ENCODE peak calls at places on chromosome 5, in six cellular contexts. X, N, K, E, S and C are unnamed samples. For H3K4me1, the result is how much of the 10 kb centered on the place peaks cover.

GRCh38 chr5:44365351-44365750 is 23.9 kb downstream of the FGF10 start:
- DNase-seq in S (no peak), N (no peak), E (no peak), K (no peak), X (no peak), C (no peak)

GRCh38 chr5:136033848-136034247 is 5.1 kb downstream of the TGFBI start:
- DNase-seq in N (no peak), K (no peak), E (no peak), S (no peak), X (no peak), C (peak)

GRCh38 chr5:170791325-170791954 is 7.9 kb downstream of the GABRP start:
- DNase-seq in X (peak), E (no peak), S (peak), N (peak), K (no peak), C (no peak)

GRCh38 chr5:154358410-154359221 is 87.2 kb upstream of the SAP30L start:
- DNase-seq in N (no peak), K (peak), E (no peak), X (no peak), S (no peak), C (no peak)

GRCh38 chr5:157574456-157575095 is 999 bp downstream of the ADAM19 start:
- DNase-seq in N (no peak), X (no peak), S (peak), E (no peak), K (peak), C (peak)

GRCh38 chr5:55278778-55279177 is 28.7 kb downstream of the DHX29 start:
- DNase-seq in S (no peak), E (no peak), K (no peak), N (no peak), X (no peak), C (no peak)

GRCh38 chr5:31066655-31067328 is 126.7 kb upstream of the CDH6 start:
- DNase-seq in E (no peak), K (no peak), X (no peak), S (no peak), N (no peak), C (no peak)

GRCh38 chr5:116778611-116779010 is 204.0 kb upstream of the SEMA6A start:
- DNase-seq in E (no peak), X (no peak), S (no peak), K (no peak), N (no peak), C (no peak)

GRCh38 chr5:67644221-67644920 is 447.8 kb upstream of the CD180 start:
- DNase-seq in E (no peak), S (no peak), N (no peak), K (no peak), X (no peak), C (no peak)

GRCh38 chr5:10827571-10827970 is 66.5 kb upstream of the DAP start:
- DNase-seq in K (no peak), E (no peak), N (no peak), S (no peak), X (no peak), C (no peak)

GRCh38 chr5:167414611-167415010 is 876.8 kb upstream of the WWC1 start:
- DNase-seq in N (no peak), E (no peak), K (no peak), S (no peak), X (no peak), C (no peak)

GRCh38 chr5:75028090-75028489 is 24.3 kb downstream of the GCNT4 start:
- DNase-seq in X (no peak), S (no peak), K (no peak), N (no peak), E (no peak), C (no peak)

GRCh38 chr5:172410160-172410559 is 44.2 kb downstream of the SH3PXD2B start:
- DNase-seq in E (no peak), N (no peak), K (no peak), X (no peak), S (no peak), C (no peak)

GRCh38 chr5:172413601-172414000 is 40.7 kb downstream of the SH3PXD2B start:
- DNase-seq in E (no peak), N (no peak), S (no peak), K (no peak), X (no peak), C (no peak)

GRCh38 chr5:172412724-172413260 is 41.5 kb downstream of the SH3PXD2B start:
- DNase-seq in E (peak), S (peak), X (no peak), N (peak), K (peak), C (peak)

GRCh38 chr5:172411423-172412111 is 42.8 kb downstream of the SH3PXD2B start:
- DNase-seq in K (no peak), S (peak), E (no peak), X (no peak), N (peak), C (no peak)

DNA sequence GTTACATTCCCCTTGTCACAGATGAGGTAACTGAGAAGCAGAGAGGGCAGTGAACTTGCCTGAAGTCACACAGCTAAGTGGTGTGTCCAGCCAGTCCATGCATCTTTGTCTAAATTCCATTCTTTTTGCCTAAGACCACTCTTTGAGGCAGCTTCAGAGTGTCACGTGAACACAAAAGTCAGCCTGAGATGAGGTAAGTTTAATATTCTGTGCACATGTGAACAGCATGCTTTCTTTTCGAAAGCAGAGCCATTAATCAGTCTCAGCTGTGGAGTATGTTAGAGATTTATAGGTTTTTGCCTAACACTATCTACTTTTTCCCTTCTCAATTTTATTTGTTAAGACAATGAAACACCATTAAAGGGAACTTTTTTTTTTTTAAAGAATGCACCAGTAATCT is 43.5 kb downstream of the SH3PXD2B start:
- DNase-seq in E (no peak), N (no peak), S (no peak), K (no peak), X (no peak), C (no peak)
- H3K4me1 ChIP-seq in E (under half), N (under half), S (under half), K (under half), X (under half), C (half or more)

GRCh38 chr5:58893551-58893950 is 310.7 kb downstream of the RAB3C start:
- DNase-seq in E (no peak), X (no peak), K (no peak), N (no peak), S (no peak), C (no peak)
- TF ChIP-seq POLR2A in E (no peak), X (no peak), K (no peak), N (no peak), S (no peak), C (no peak)

GRCh38 chr5:158845941-158846340 is 253.8 kb downstream of the EBF1 start:
- DNase-seq in K (no peak), S (no peak), N (no peak), E (no peak), X (no peak), C (no peak)
- H3K4me3 ChIP-seq in K (no peak), S (no peak), N (no peak), E (no peak), X (no peak), C (no peak)

DNA sequence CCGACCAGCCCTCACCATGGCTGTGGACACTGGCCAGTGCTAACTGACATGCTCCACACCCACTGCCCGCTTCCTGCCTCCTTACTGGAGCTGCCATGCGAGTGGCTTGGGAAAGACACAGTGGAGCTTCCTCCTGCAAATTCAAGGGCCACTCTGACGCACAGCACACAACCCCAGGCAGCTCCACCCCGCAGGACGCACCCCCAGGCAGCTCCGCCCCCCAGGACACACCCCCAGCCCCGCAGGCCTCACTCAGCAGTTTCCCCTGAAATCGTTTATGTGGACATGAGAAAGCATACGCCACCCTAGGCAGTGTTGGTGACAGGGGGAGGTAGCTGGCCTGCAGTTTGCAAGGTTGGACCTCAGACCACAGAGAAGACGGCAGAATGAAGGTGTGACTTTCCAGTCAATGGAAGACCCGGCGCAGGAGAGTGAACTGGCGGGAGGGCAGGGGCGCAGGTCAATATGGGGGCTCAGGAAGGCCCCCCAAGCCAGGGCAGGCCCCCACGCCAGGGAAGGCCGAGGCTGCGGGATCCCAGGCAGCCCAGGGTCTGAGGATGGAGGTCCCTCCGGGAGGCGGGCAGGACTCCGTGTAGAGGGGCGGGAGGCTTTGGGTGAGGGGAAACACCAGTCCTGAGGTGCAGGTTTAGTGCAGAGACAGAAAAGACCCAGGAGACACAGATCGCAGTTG is 21.6 kb downstream of the LPCAT1 start:
- DNase-seq in K (no peak), S (peak), X (no peak), E (peak), N (no peak), C (peak)
- H3K4me1 ChIP-seq in K (under half), S (under half), X (under half), E (under half), N (under half), C (half or more)

GRCh38 chr5:150166193-150167162 is at the start of gene CDX1:
- DNase-seq in E (no peak), X (no peak), K (no peak), S (no peak), N (no peak), C (no peak)

GRCh38 chr5:150168864-150169263 is 2.3 kb downstream of the CDX1 start:
- DNase-seq in X (no peak), K (no peak), E (no peak), S (no peak), N (no peak), C (no peak)

GRCh38 chr5:150167163-150167798 is 703 bp downstream of the CDX1 start:
- DNase-seq in S (no peak), X (no peak), E (no peak), K (no peak), N (no peak), C (no peak)

GRCh38 chr5:150164640-150165039 is 1.9 kb upstream of the CDX1 start:
- DNase-seq in N (peak), K (no peak), E (no peak), X (no peak), S (peak), C (no peak)

GRCh38 chr5:150167908-150168307 is 1.3 kb downstream of the CDX1 start:
- DNase-seq in S (no peak), X (no peak), N (no peak), K (no peak), E (no peak), C (no peak)
- TF ChIP-seq POLR2A in S (no peak), X (no peak), N (no peak), K (no peak), E (no peak), C (no peak)